ENCODE peak calls at places on chromosomes 16 and 17, in eight cellular contexts. N is mesothelial cell of epicardium; M is A172; O is upper lobe of right lung; G is stimulated activated CD4-positive, alpha-beta T cell treated with anti-CD3 and anti-CD28 coated beads, Interleukin-1b, Interleukin-23, amount 100 ng/mL, for 24 hours; E is CD8-positive, alpha-beta T cell; R is Peyer's patch; C is GM13977. W is an unnamed sample.

GRCh38 chr16:89037261-89038152 is 56.1 kb upstream of the ACSF3 start:
- DNase-seq in E (no peak), M (peak), R (no peak), C (peak), N (peak), G (no peak), O (no peak), W (no peak)

GRCh38 chr17:75878174-75878998 is at the start of gene TRIM47:
- DNase-seq in G (no peak), M (peak), E (no peak), O (peak), R (peak), N (no peak), C (no peak), W (no peak)

GRCh38 chr17:4854181-4854681 is 21.1 kb downstream of the MINK1 start:
- DNase-seq in O (no peak), E (no peak), C (no peak), N (peak), G (no peak), R (no peak), M (no peak), W (no peak)

GRCh38 chr17:48756816-48757215 is 28.3 kb upstream of the HOXB13 start:
- DNase-seq in O (no peak), N (no peak), R (no peak), C (peak), M (no peak), G (no peak), E (no peak), W (no peak)

GRCh38 chr16:85607331-85607765 is 5.8 kb upstream of the GSE1 start:
- DNase-seq in G (no peak), C (no peak), N (no peak), O (no peak), E (no peak), M (no peak), R (peak), W (no peak)

GRCh38 chr16:81436381-81436780 is 8.2 kb upstream of the CMIP start:
- DNase-seq in G (no peak), N (no peak), C (no peak), O (no peak), R (no peak), M (no peak), E (no peak), W (no peak)

GRCh38 chr16:68319185-68319908 is 8.5 kb downstream of the PRMT7 start:
- DNase-seq in N (no peak), R (no peak), G (peak), C (peak), M (no peak), E (no peak), O (no peak), W (no peak)

GRCh38 chr16:12361016-12361415 is 384.5 kb downstream of the SNX29 start:
- DNase-seq in C (no peak), R (no peak), N (no peak), G (no peak), O (no peak), E (no peak), M (no peak), W (no peak)

GRCh38 chr16:4693296-4693955 is at the start of gene NUDT16L1:
- DNase-seq in O (peak), N (peak), M (peak), G (peak), R (peak), E (peak), C (peak), W (peak)

GRCh38 chr16:85173981-85174751 is 61.9 kb upstream of the CIBAR2 start:
- DNase-seq in O (no peak), G (no peak), M (peak), E (no peak), R (no peak), C (no peak), N (no peak), W (no peak)

GRCh38 chr16:70715113-70715711 is 29.4 kb upstream of the MTSS2 start:
- DNase-seq in R (no peak), N (peak), O (peak), G (no peak), E (no peak), M (peak), C (no peak), W (no peak)

GRCh38 chr16:55389426-55390073 is 65.5 kb downstream of the IRX6 start:
- DNase-seq in E (no peak), O (peak), M (no peak), R (no peak), C (no peak), N (no peak), G (no peak), W (no peak)

GRCh38 chr16:47734987-47735594 is 274.0 kb downstream of the PHKB start:
- DNase-seq in C (no peak), O (peak), M (no peak), R (no peak), E (no peak), N (no peak), G (no peak), W (no peak)

GRCh38 chr16:65176603-65177002 is 54.7 kb upstream of the CDH11 start:
- DNase-seq in R (no peak), N (no peak), E (no peak), M (no peak), G (no peak), C (no peak), O (no peak), W (no peak)